ENCODE peak calls at places on chromosome 10, in eight cellular contexts. One of them, this sample, is unnamed.

GRCh38 chr10:510415-510881 is 179.0 kb downstream of the DIP2C start:
- DNase-seq in CD14-positive monocyte: no peak
- DNase-seq in germinal center: no peak
- DNase-seq in foreskin keratinocyte: peak; percentile 59
- DNase-seq in nephron progenitor cell: no peak
- DNase-seq in stimulated activated CD4-positive, alpha-beta T cell treated with anti-CD3 and anti-CD28 coated beads, TNF-alpha, amount 100 ng/mL, for 24 hours: no peak
- DNase-seq in fibroblast of pulmonary artery: no peak
- DNase-seq in activated T-cell treated with anti-CD3 and anti-CD28 coated beads, Interleukin-2, amount 50 U/mL, for 4 hours: no peak
- DNase-seq in this sample: peak; percentile 20

GRCh38 chr10:116870949-116871348 is 21.6 kb downstream of the ENO4 start:
- DNase-seq in CD14-positive monocyte: no peak
- DNase-seq in germinal center: no peak
- DNase-seq in foreskin keratinocyte: no peak
- DNase-seq in nephron progenitor cell: no peak
- DNase-seq in stimulated activated CD4-positive, alpha-beta T cell treated with anti-CD3 and anti-CD28 coated beads, TNF-alpha, amount 100 ng/mL, for 24 hours: no peak
- DNase-seq in fibroblast of pulmonary artery: no peak
- DNase-seq in activated T-cell treated with anti-CD3 and anti-CD28 coated beads, Interleukin-2, amount 50 U/mL, for 4 hours: no peak
- DNase-seq in this sample: no peak

GRCh38 chr10:119817991-119818888 is 54.4 kb downstream of the MCMBP start:
- DNase-seq in CD14-positive monocyte: peak; percentile 45
- DNase-seq in germinal center: peak; percentile 40
- DNase-seq in foreskin keratinocyte: peak; percentile 42
- DNase-seq in nephron progenitor cell: peak; percentile 91
- DNase-seq in stimulated activated CD4-positive, alpha-beta T cell treated with anti-CD3 and anti-CD28 coated beads, TNF-alpha, amount 100 ng/mL, for 24 hours: no peak
- DNase-seq in fibroblast of pulmonary artery: peak; percentile 52
- DNase-seq in activated T-cell treated with anti-CD3 and anti-CD28 coated beads, Interleukin-2, amount 50 U/mL, for 4 hours: peak; percentile 9
- DNase-seq in this sample: peak; percentile 50

GRCh38 chr10:121592155-121592890 is 5.9 kb downstream of the FGFR2 start:
- DNase-seq in CD14-positive monocyte: no peak
- DNase-seq in germinal center: no peak
- DNase-seq in foreskin keratinocyte: peak; percentile 59
- DNase-seq in nephron progenitor cell: no peak
- DNase-seq in stimulated activated CD4-positive, alpha-beta T cell treated with anti-CD3 and anti-CD28 coated beads, TNF-alpha, amount 100 ng/mL, for 24 hours: no peak
- DNase-seq in fibroblast of pulmonary artery: no peak
- DNase-seq in activated T-cell treated with anti-CD3 and anti-CD28 coated beads, Interleukin-2, amount 50 U/mL, for 4 hours: no peak
- DNase-seq in this sample: no peak

GRCh38 chr10:47025253-47025539 is 114.0 kb downstream of the PTPN20 start:
- DNase-seq in CD14-positive monocyte: no peak
- DNase-seq in germinal center: no peak
- DNase-seq in foreskin keratinocyte: no peak
- DNase-seq in nephron progenitor cell: no peak
- DNase-seq in stimulated activated CD4-positive, alpha-beta T cell treated with anti-CD3 and anti-CD28 coated beads, TNF-alpha, amount 100 ng/mL, for 24 hours: no peak
- DNase-seq in fibroblast of pulmonary artery: no peak
- DNase-seq in activated T-cell treated with anti-CD3 and anti-CD28 coated beads, Interleukin-2, amount 50 U/mL, for 4 hours: no peak
- DNase-seq in this sample: no peak

GRCh38 chr10:48655426-48656240 is 29.0 kb upstream of the WDFY4 start:
- DNase-seq in CD14-positive monocyte: no peak
- DNase-seq in germinal center: no peak
- DNase-seq in foreskin keratinocyte: peak; percentile 13
- DNase-seq in nephron progenitor cell: no peak
- DNase-seq in stimulated activated CD4-positive, alpha-beta T cell treated with anti-CD3 and anti-CD28 coated beads, TNF-alpha, amount 100 ng/mL, for 24 hours: no peak
- DNase-seq in fibroblast of pulmonary artery: peak; percentile 59
- DNase-seq in activated T-cell treated with anti-CD3 and anti-CD28 coated beads, Interleukin-2, amount 50 U/mL, for 4 hours: no peak
- DNase-seq in this sample: peak; percentile 44

GRCh38 chr10:119818889-119819270 is 53.8 kb downstream of the MCMBP start:
- DNase-seq in CD14-positive monocyte: no peak
- DNase-seq in germinal center: no peak
- DNase-seq in foreskin keratinocyte: no peak
- DNase-seq in nephron progenitor cell: peak; percentile 16
- DNase-seq in stimulated activated CD4-positive, alpha-beta T cell treated with anti-CD3 and anti-CD28 coated beads, TNF-alpha, amount 100 ng/mL, for 24 hours: no peak
- DNase-seq in fibroblast of pulmonary artery: no peak
- DNase-seq in activated T-cell treated with anti-CD3 and anti-CD28 coated beads, Interleukin-2, amount 50 U/mL, for 4 hours: no peak
- DNase-seq in this sample: no peak

GRCh38 chr10:3213174-3213573 is 40.6 kb upstream of the PITRM1 start:
- DNase-seq in CD14-positive monocyte: no peak
- DNase-seq in germinal center: no peak
- DNase-seq in foreskin keratinocyte: no peak
- DNase-seq in nephron progenitor cell: peak; percentile 25
- DNase-seq in stimulated activated CD4-positive, alpha-beta T cell treated with anti-CD3 and anti-CD28 coated beads, TNF-alpha, amount 100 ng/mL, for 24 hours: no peak
- DNase-seq in fibroblast of pulmonary artery: peak; percentile 21
- DNase-seq in activated T-cell treated with anti-CD3 and anti-CD28 coated beads, Interleukin-2, amount 50 U/mL, for 4 hours: no peak
- DNase-seq in this sample: no peak

GRCh38 chr10:77932016-77932715 is 5.6 kb upstream of the DLG5 start:
- DNase-seq in CD14-positive monocyte: no peak
- DNase-seq in germinal center: no peak
- DNase-seq in foreskin keratinocyte: peak; percentile 43
- DNase-seq in nephron progenitor cell: no peak
- DNase-seq in stimulated activated CD4-positive, alpha-beta T cell treated with anti-CD3 and anti-CD28 coated beads, TNF-alpha, amount 100 ng/mL, for 24 hours: no peak
- DNase-seq in fibroblast of pulmonary artery: no peak
- DNase-seq in activated T-cell treated with anti-CD3 and anti-CD28 coated beads, Interleukin-2, amount 50 U/mL, for 4 hours: no peak
- DNase-seq in this sample: no peak

GRCh38 chr10:58064714-58065528 is 202.8 kb downstream of the IPMK start:
- DNase-seq in CD14-positive monocyte: no peak
- DNase-seq in germinal center: peak; percentile 3
- DNase-seq in foreskin keratinocyte: peak; percentile 23
- DNase-seq in nephron progenitor cell: peak; percentile 29
- DNase-seq in stimulated activated CD4-positive, alpha-beta T cell treated with anti-CD3 and anti-CD28 coated beads, TNF-alpha, amount 100 ng/mL, for 24 hours: no peak
- DNase-seq in fibroblast of pulmonary artery: peak; percentile 75
- DNase-seq in activated T-cell treated with anti-CD3 and anti-CD28 coated beads, Interleukin-2, amount 50 U/mL, for 4 hours: no peak
- DNase-seq in this sample: peak; percentile 23

GRCh38 chr10:24642921-24643678 is 80.6 kb downstream of the ARHGAP21 start:
- DNase-seq in CD14-positive monocyte: no peak
- DNase-seq in germinal center: peak; percentile 22
- DNase-seq in foreskin keratinocyte: peak; percentile 77
- DNase-seq in nephron progenitor cell: no peak
- DNase-seq in stimulated activated CD4-positive, alpha-beta T cell treated with anti-CD3 and anti-CD28 coated beads, TNF-alpha, amount 100 ng/mL, for 24 hours: no peak
- DNase-seq in fibroblast of pulmonary artery: peak; percentile 90
- DNase-seq in activated T-cell treated with anti-CD3 and anti-CD28 coated beads, Interleukin-2, amount 50 U/mL, for 4 hours: no peak
- DNase-seq in this sample: peak; percentile 78

GRCh38 chr10:2933519-2933918 is 133.8 kb upstream of the PFKP start:
- DNase-seq in CD14-positive monocyte: no peak
- DNase-seq in germinal center: no peak
- DNase-seq in foreskin keratinocyte: no peak
- DNase-seq in nephron progenitor cell: no peak
- DNase-seq in stimulated activated CD4-positive, alpha-beta T cell treated with anti-CD3 and anti-CD28 coated beads, TNF-alpha, amount 100 ng/mL, for 24 hours: no peak
- DNase-seq in fibroblast of pulmonary artery: no peak
- DNase-seq in activated T-cell treated with anti-CD3 and anti-CD28 coated beads, Interleukin-2, amount 50 U/mL, for 4 hours: no peak
- DNase-seq in this sample: peak; percentile 24

GRCh38 chr10:49369216-49370162 is 26.4 kb downstream of the DRGX start:
- DNase-seq in CD14-positive monocyte: no peak
- DNase-seq in germinal center: no peak
- DNase-seq in foreskin keratinocyte: no peak
- DNase-seq in nephron progenitor cell: no peak
- DNase-seq in stimulated activated CD4-positive, alpha-beta T cell treated with anti-CD3 and anti-CD28 coated beads, TNF-alpha, amount 100 ng/mL, for 24 hours: no peak
- DNase-seq in fibroblast of pulmonary artery: no peak
- DNase-seq in activated T-cell treated with anti-CD3 and anti-CD28 coated beads, Interleukin-2, amount 50 U/mL, for 4 hours: no peak
- DNase-seq in this sample: peak; percentile 76

GRCh38 chr10:49109669-49110335 is 5.5 kb downstream of the VSTM4 start:
- DNase-seq in CD14-positive monocyte: no peak
- DNase-seq in germinal center: no peak
- DNase-seq in foreskin keratinocyte: no peak
- DNase-seq in nephron progenitor cell: no peak
- DNase-seq in stimulated activated CD4-positive, alpha-beta T cell treated with anti-CD3 and anti-CD28 coated beads, TNF-alpha, amount 100 ng/mL, for 24 hours: no peak
- DNase-seq in fibroblast of pulmonary artery: no peak
- DNase-seq in activated T-cell treated with anti-CD3 and anti-CD28 coated beads, Interleukin-2, amount 50 U/mL, for 4 hours: no peak
- DNase-seq in this sample: peak; percentile 2

GRCh38 chr10:128579902-128580301 is 453.7 kb upstream of the MKI67 start:
- DNase-seq in CD14-positive monocyte: no peak
- DNase-seq in germinal center: no peak
- DNase-seq in foreskin keratinocyte: no peak
- DNase-seq in nephron progenitor cell: no peak
- DNase-seq in stimulated activated CD4-positive, alpha-beta T cell treated with anti-CD3 and anti-CD28 coated beads, TNF-alpha, amount 100 ng/mL, for 24 hours: no peak
- DNase-seq in fibroblast of pulmonary artery: no peak
- DNase-seq in activated T-cell treated with anti-CD3 and anti-CD28 coated beads, Interleukin-2, amount 50 U/mL, for 4 hours: no peak
- DNase-seq in this sample: no peak

GRCh38 chr10:65423043-65423442 is 1502.8 kb upstream of the LRRTM3 start:
- DNase-seq in CD14-positive monocyte: no peak
- DNase-seq in germinal center: no peak
- DNase-seq in foreskin keratinocyte: no peak
- DNase-seq in nephron progenitor cell: no peak
- DNase-seq in stimulated activated CD4-positive, alpha-beta T cell treated with anti-CD3 and anti-CD28 coated beads, TNF-alpha, amount 100 ng/mL, for 24 hours: no peak
- DNase-seq in fibroblast of pulmonary artery: no peak
- DNase-seq in activated T-cell treated with anti-CD3 and anti-CD28 coated beads, Interleukin-2, amount 50 U/mL, for 4 hours: no peak
- DNase-seq in this sample: no peak

GRCh38 chr10:13102002-13102794 is 2.2 kb downstream of the OPTN start:
- DNase-seq in CD14-positive monocyte: no peak
- DNase-seq in germinal center: no peak
- DNase-seq in foreskin keratinocyte: no peak
- DNase-seq in nephron progenitor cell: no peak
- DNase-seq in stimulated activated CD4-positive, alpha-beta T cell treated with anti-CD3 and anti-CD28 coated beads, TNF-alpha, amount 100 ng/mL, for 24 hours: no peak
- DNase-seq in fibroblast of pulmonary artery: peak; percentile 45
- DNase-seq in activated T-cell treated with anti-CD3 and anti-CD28 coated beads, Interleukin-2, amount 50 U/mL, for 4 hours: no peak
- DNase-seq in this sample: no peak

GRCh38 chr10:76397957-76398665 is 966.7 kb downstream of the LRMDA start:
- DNase-seq in CD14-positive monocyte: no peak
- DNase-seq in germinal center: no peak
- DNase-seq in foreskin keratinocyte: no peak
- DNase-seq in nephron progenitor cell: no peak
- DNase-seq in stimulated activated CD4-positive, alpha-beta T cell treated with anti-CD3 and anti-CD28 coated beads, TNF-alpha, amount 100 ng/mL, for 24 hours: no peak
- DNase-seq in fibroblast of pulmonary artery: no peak
- DNase-seq in activated T-cell treated with anti-CD3 and anti-CD28 coated beads, Interleukin-2, amount 50 U/mL, for 4 hours: no peak
- DNase-seq in this sample: peak; percentile 90

GRCh38 chr10:24973163-24973562 is 20.8 kb upstream of the PRTFDC1 start:
- DNase-seq in CD14-positive monocyte: no peak
- DNase-seq in germinal center: no peak
- DNase-seq in foreskin keratinocyte: no peak
- DNase-seq in nephron progenitor cell: no peak
- DNase-seq in stimulated activated CD4-positive, alpha-beta T cell treated with anti-CD3 and anti-CD28 coated beads, TNF-alpha, amount 100 ng/mL, for 24 hours: no peak
- DNase-seq in fibroblast of pulmonary artery: no peak
- DNase-seq in activated T-cell treated with anti-CD3 and anti-CD28 coated beads, Interleukin-2, amount 50 U/mL, for 4 hours: no peak
- DNase-seq in this sample: no peak

GRCh38 chr10:51020175-51020574 is 54.1 kb upstream of the PRKG1 start:
- DNase-seq in CD14-positive monocyte: no peak
- DNase-seq in germinal center: no peak
- DNase-seq in foreskin keratinocyte: no peak
- DNase-seq in nephron progenitor cell: no peak
- DNase-seq in stimulated activated CD4-positive, alpha-beta T cell treated with anti-CD3 and anti-CD28 coated beads, TNF-alpha, amount 100 ng/mL, for 24 hours: no peak
- DNase-seq in fibroblast of pulmonary artery: no peak
- DNase-seq in activated T-cell treated with anti-CD3 and anti-CD28 coated beads, Interleukin-2, amount 50 U/mL, for 4 hours: no peak
- DNase-seq in this sample: no peak

GRCh38 chr10:116124777-116125176 is 148.2 kb downstream of the GFRA1 start:
- DNase-seq in CD14-positive monocyte: no peak
- DNase-seq in germinal center: no peak
- DNase-seq in foreskin keratinocyte: no peak
- DNase-seq in nephron progenitor cell: no peak
- DNase-seq in stimulated activated CD4-positive, alpha-beta T cell treated with anti-CD3 and anti-CD28 coated beads, TNF-alpha, amount 100 ng/mL, for 24 hours: no peak
- DNase-seq in fibroblast of pulmonary artery: no peak
- DNase-seq in activated T-cell treated with anti-CD3 and anti-CD28 coated beads, Interleukin-2, amount 50 U/mL, for 4 hours: no peak
- DNase-seq in this sample: no peak

GRCh38 chr10:89134963-89135362 is 72.2 kb downstream of the CH25H start:
- DNase-seq in CD14-positive monocyte: no peak
- DNase-seq in germinal center: no peak
- DNase-seq in foreskin keratinocyte: no peak
- DNase-seq in nephron progenitor cell: no peak
- DNase-seq in stimulated activated CD4-positive, alpha-beta T cell treated with anti-CD3 and anti-CD28 coated beads, TNF-alpha, amount 100 ng/mL, for 24 hours: no peak
- DNase-seq in fibroblast of pulmonary artery: no peak
- DNase-seq in activated T-cell treated with anti-CD3 and anti-CD28 coated beads, Interleukin-2, amount 50 U/mL, for 4 hours: no peak
- DNase-seq in this sample: no peak

GRCh38 chr10:95835149-95835860 is 72.5 kb upstream of the CC2D2B start:
- DNase-seq in CD14-positive monocyte: no peak
- DNase-seq in germinal center: no peak
- DNase-seq in foreskin keratinocyte: no peak
- DNase-seq in nephron progenitor cell: no peak
- DNase-seq in stimulated activated CD4-positive, alpha-beta T cell treated with anti-CD3 and anti-CD28 coated beads, TNF-alpha, amount 100 ng/mL, for 24 hours: no peak
- DNase-seq in fibroblast of pulmonary artery: no peak
- DNase-seq in activated T-cell treated with anti-CD3 and anti-CD28 coated beads, Interleukin-2, amount 50 U/mL, for 4 hours: no peak
- DNase-seq in this sample: peak; percentile 12

GRCh38 chr10:32005050-32005449 is 51.2 kb downstream of the KIF5B start:
- DNase-seq in CD14-positive monocyte: peak; percentile 49
- DNase-seq in germinal center: peak; percentile 53
- DNase-seq in foreskin keratinocyte: peak; percentile 48
- DNase-seq in nephron progenitor cell: peak; percentile 8
- DNase-seq in stimulated activated CD4-positive, alpha-beta T cell treated with anti-CD3 and anti-CD28 coated beads, TNF-alpha, amount 100 ng/mL, for 24 hours: no peak
- DNase-seq in fibroblast of pulmonary artery: peak; percentile 68
- DNase-seq in activated T-cell treated with anti-CD3 and anti-CD28 coated beads, Interleukin-2, amount 50 U/mL, for 4 hours: peak; percentile 22
- DNase-seq in this sample: peak; percentile 19

GRCh38 chr10:60266513-60266912 is 123.2 kb downstream of the ANK3 start:
- DNase-seq in CD14-positive monocyte: no peak
- DNase-seq in germinal center: no peak
- DNase-seq in foreskin keratinocyte: no peak
- DNase-seq in nephron progenitor cell: no peak
- DNase-seq in stimulated activated CD4-positive, alpha-beta T cell treated with anti-CD3 and anti-CD28 coated beads, TNF-alpha, amount 100 ng/mL, for 24 hours: no peak
- DNase-seq in fibroblast of pulmonary artery: no peak
- DNase-seq in activated T-cell treated with anti-CD3 and anti-CD28 coated beads, Interleukin-2, amount 50 U/mL, for 4 hours: no peak
- DNase-seq in this sample: no peak

GRCh38 chr10:114855776-114856543 is 34.4 kb downstream of the FHIP2A start:
- DNase-seq in CD14-positive monocyte: no peak
- DNase-seq in germinal center: no peak
- DNase-seq in foreskin keratinocyte: peak; percentile 61
- DNase-seq in nephron progenitor cell: no peak
- DNase-seq in stimulated activated CD4-positive, alpha-beta T cell treated with anti-CD3 and anti-CD28 coated beads, TNF-alpha, amount 100 ng/mL, for 24 hours: no peak
- DNase-seq in fibroblast of pulmonary artery: peak; percentile 26
- DNase-seq in activated T-cell treated with anti-CD3 and anti-CD28 coated beads, Interleukin-2, amount 50 U/mL, for 4 hours: no peak
- DNase-seq in this sample: peak; percentile 54

GRCh38 chr10:3179174-3179573 is 6.6 kb upstream of the PITRM1 start:
- DNase-seq in CD14-positive monocyte: no peak
- DNase-seq in germinal center: no peak
- DNase-seq in foreskin keratinocyte: no peak
- DNase-seq in nephron progenitor cell: no peak
- DNase-seq in stimulated activated CD4-positive, alpha-beta T cell treated with anti-CD3 and anti-CD28 coated beads, TNF-alpha, amount 100 ng/mL, for 24 hours: no peak
- DNase-seq in fibroblast of pulmonary artery: peak; percentile 40
- DNase-seq in activated T-cell treated with anti-CD3 and anti-CD28 coated beads, Interleukin-2, amount 50 U/mL, for 4 hours: no peak
- DNase-seq in this sample: peak; percentile 36

GRCh38 chr10:8158439-8159071 is 104.1 kb downstream of the GATA3 start:
- DNase-seq in CD14-positive monocyte: no peak
- DNase-seq in germinal center: no peak
- DNase-seq in foreskin keratinocyte: peak; percentile 78
- DNase-seq in nephron progenitor cell: no peak
- DNase-seq in stimulated activated CD4-positive, alpha-beta T cell treated with anti-CD3 and anti-CD28 coated beads, TNF-alpha, amount 100 ng/mL, for 24 hours: no peak
- DNase-seq in fibroblast of pulmonary artery: no peak
- DNase-seq in activated T-cell treated with anti-CD3 and anti-CD28 coated beads, Interleukin-2, amount 50 U/mL, for 4 hours: no peak
- DNase-seq in this sample: peak; percentile 23

GRCh38 chr10:4195214-4195613 is 410.2 kb upstream of the KLF6 start:
- DNase-seq in CD14-positive monocyte: no peak
- DNase-seq in germinal center: no peak
- DNase-seq in foreskin keratinocyte: peak; percentile 78
- DNase-seq in nephron progenitor cell: no peak
- DNase-seq in stimulated activated CD4-positive, alpha-beta T cell treated with anti-CD3 and anti-CD28 coated beads, TNF-alpha, amount 100 ng/mL, for 24 hours: no peak
- DNase-seq in fibroblast of pulmonary artery: no peak
- DNase-seq in activated T-cell treated with anti-CD3 and anti-CD28 coated beads, Interleukin-2, amount 50 U/mL, for 4 hours: no peak
- DNase-seq in this sample: peak; percentile 49

GRCh38 chr10:50614444-50615137 is 9.2 kb downstream of the SGMS1 start:
- DNase-seq in CD14-positive monocyte: no peak
- DNase-seq in germinal center: peak; percentile 63
- DNase-seq in foreskin keratinocyte: peak; percentile 29
- DNase-seq in nephron progenitor cell: peak; percentile 29
- DNase-seq in stimulated activated CD4-positive, alpha-beta T cell treated with anti-CD3 and anti-CD28 coated beads, TNF-alpha, amount 100 ng/mL, for 24 hours: no peak
- DNase-seq in fibroblast of pulmonary artery: no peak
- DNase-seq in activated T-cell treated with anti-CD3 and anti-CD28 coated beads, Interleukin-2, amount 50 U/mL, for 4 hours: no peak
- DNase-seq in this sample: no peak

GRCh38 chr10:45425628-45426563 is 51.9 kb downstream of the ALOX5 start:
- DNase-seq in CD14-positive monocyte: no peak
- DNase-seq in germinal center: no peak
- DNase-seq in foreskin keratinocyte: peak; percentile 9
- DNase-seq in nephron progenitor cell: no peak
- DNase-seq in stimulated activated CD4-positive, alpha-beta T cell treated with anti-CD3 and anti-CD28 coated beads, TNF-alpha, amount 100 ng/mL, for 24 hours: no peak
- DNase-seq in fibroblast of pulmonary artery: peak; percentile 9
- DNase-seq in activated T-cell treated with anti-CD3 and anti-CD28 coated beads, Interleukin-2, amount 50 U/mL, for 4 hours: no peak
- DNase-seq in this sample: no peak